ENCODE peak calls at places on chromosomes 3 and 15, in nine cellular contexts. W is thoracic aorta; N is ovary; H is fibroblast of pulmonary artery; V is HFF-Myc; S is Peyer's patch; R is CD4-positive, alpha-beta T cell; Q is tibial artery; F is suprapubic skin. O is an unnamed sample.

GRCh38 chr15:86247249-86247955 is 167.7 kb downstream of the AGBL1 start:
- DNase-seq in W (no peak), N (no peak), H (no peak), V (no peak), S (no peak), R (no peak), Q (no peak), F (no peak), O (no peak)

GRCh38 chr15:63891763-63892123 is 58.0 kb upstream of the HERC1 start:
- DNase-seq in W (no peak), N (no peak), H (no peak), V (no peak), S (no peak), R (no peak), Q (peak; percentile 12), F (no peak), O (no peak)

GRCh38 chr3:156685198-156685597 is 10.8 kb downstream of the TIPARP start:
- DNase-seq in W (no peak), N (no peak), H (peak; percentile 49), V (no peak), S (no peak), R (no peak), Q (no peak), F (no peak), O (no peak)

GRCh38 chr3:38097446-38098375 is 39.2 kb downstream of the ACAA1 start:
- DNase-seq in W (no peak), N (no peak), H (no peak), V (no peak), S (peak; percentile 21), R (no peak), Q (no peak), F (no peak), O (no peak)

GRCh38 chr3:32048487-32049174 is 57.8 kb upstream of the GPD1L start:
- DNase-seq in W (no peak), N (no peak), H (no peak), V (no peak), S (no peak), R (no peak), Q (no peak), F (no peak), O (no peak)

GRCh38 chr3:53579636-53580035 is 85.2 kb downstream of the CACNA1D start:
- DNase-seq in W (no peak), N (no peak), H (no peak), V (no peak), S (no peak), R (no peak), Q (no peak), F (no peak), O (no peak)

GRCh38 chr3:12014613-12015012 is 10.4 kb downstream of the SYN2 start:
- DNase-seq in W (no peak), N (no peak), H (no peak), V (no peak), S (no peak), R (no peak), Q (no peak), F (no peak), O (no peak)

GRCh38 chr3:87276484-87276883 is at the start of gene POU1F1:
- DNase-seq in W (no peak), N (no peak), H (no peak), V (no peak), S (no peak), R (no peak), Q (no peak), F (no peak), O (no peak)

GRCh38 chr3:54087581-54088410 is 34.6 kb upstream of the CACNA2D3 start:
- DNase-seq in W (no peak), N (no peak), H (peak; percentile 29), V (no peak), S (no peak), R (no peak), Q (no peak), F (no peak), O (no peak)

GRCh38 chr3:69084326-69084667 is 440 bp upstream of the ARL6IP5 start:
- DNase-seq in W (no peak), N (no peak), H (peak; percentile 81), V (no peak), S (no peak), R (no peak), Q (no peak), F (no peak), O (no peak)

GRCh38 chr3:96960661-96961330 is 146.4 kb downstream of the EPHA6 start:
- DNase-seq in W (no peak), N (no peak), H (no peak), V (no peak), S (no peak), R (no peak), Q (no peak), F (no peak), O (no peak)

GRCh38 chr15:90042766-90043525 is 41.8 kb downstream of the ZNF710 start:
- DNase-seq in W (no peak), N (peak; percentile 14), H (no peak), V (no peak), S (peak; percentile 42), R (no peak), Q (no peak), F (peak; percentile 62), O (no peak)

GRCh38 chr15:100721758-100722550 is 119.6 kb downstream of the ASB7 start:
- DNase-seq in W (peak; percentile 52), N (peak; percentile 49), H (peak; percentile 100), V (peak; percentile 92), S (no peak), R (no peak), Q (peak; percentile 84), F (peak; percentile 89), O (peak; percentile 58)

GRCh38 chr3:46905191-46905560 is 27.7 kb downstream of the PTH1R start:
- DNase-seq in W (no peak), N (peak; percentile 18), H (no peak), V (no peak), S (peak; percentile 27), R (no peak), Q (peak; percentile 62), F (peak; percentile 51), O (no peak)

GRCh38 chr3:23442598-23443383 is 239.7 kb downstream of the UBE2E2 start:
- DNase-seq in W (no peak), N (no peak), H (no peak), V (peak; percentile 53), S (no peak), R (no peak), Q (no peak), F (no peak), O (no peak)

GRCh38 chr3:134846943-134847342 is 51.9 kb downstream of the EPHB1 start:
- DNase-seq in W (no peak), N (no peak), H (peak; percentile 52), V (peak; percentile 36), S (no peak), R (no peak), Q (no peak), F (no peak), O (no peak)

GRCh38 chr3:135018171-135018923 is 223.3 kb downstream of the EPHB1 start:
- DNase-seq in W (no peak), N (no peak), H (no peak), V (no peak), S (no peak), R (no peak), Q (no peak), F (no peak), O (no peak)

GRCh38 chr15:38671675-38672141 is 107.1 kb upstream of the RASGRP1 start:
- DNase-seq in W (no peak), N (no peak), H (no peak), V (no peak), S (no peak), R (peak; percentile 23), Q (no peak), F (no peak), O (no peak)

GRCh38 chr3:50423543-50423942 is 64.2 kb upstream of the TMEM115 start:
- DNase-seq in W (no peak), N (no peak), H (no peak), V (no peak), S (no peak), R (no peak), Q (no peak), F (no peak), O (no peak)
- TF ChIP-seq CTCF in W (no peak), N (no peak), H (no peak), V (no peak), S (no peak), R (no peak), Q (no peak), F (no peak), O (no peak)

DNA sequence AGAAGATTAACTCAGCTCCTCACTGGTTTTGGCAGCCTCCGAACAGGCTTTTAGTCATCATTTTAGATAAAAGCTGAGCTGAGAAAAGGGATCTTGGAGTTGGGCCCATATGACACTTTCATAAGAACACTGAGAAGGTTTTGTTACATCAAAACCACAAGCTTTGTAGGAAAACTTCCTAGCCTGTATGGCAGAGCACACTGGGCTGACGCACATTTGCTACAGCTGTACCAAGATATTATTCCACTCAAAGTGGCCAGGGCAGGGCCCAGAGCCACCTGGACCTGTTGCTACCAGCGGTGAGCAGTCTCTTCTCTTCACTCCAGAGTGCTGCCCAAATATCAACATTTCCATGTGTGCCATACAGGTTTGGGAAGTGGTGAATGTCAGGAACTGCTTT is 160.5 kb upstream of the CCDC54 start:
- DNase-seq in W (no peak), N (no peak), H (peak; percentile 99), V (no peak), S (no peak), R (no peak), Q (no peak), F (no peak), O (no peak)
- TF ChIP-seq CTCF in W (no peak), N (no peak), H (no peak), V (no peak), S (no peak), R (no peak), Q (no peak), F (no peak), O (no peak)

DNA sequence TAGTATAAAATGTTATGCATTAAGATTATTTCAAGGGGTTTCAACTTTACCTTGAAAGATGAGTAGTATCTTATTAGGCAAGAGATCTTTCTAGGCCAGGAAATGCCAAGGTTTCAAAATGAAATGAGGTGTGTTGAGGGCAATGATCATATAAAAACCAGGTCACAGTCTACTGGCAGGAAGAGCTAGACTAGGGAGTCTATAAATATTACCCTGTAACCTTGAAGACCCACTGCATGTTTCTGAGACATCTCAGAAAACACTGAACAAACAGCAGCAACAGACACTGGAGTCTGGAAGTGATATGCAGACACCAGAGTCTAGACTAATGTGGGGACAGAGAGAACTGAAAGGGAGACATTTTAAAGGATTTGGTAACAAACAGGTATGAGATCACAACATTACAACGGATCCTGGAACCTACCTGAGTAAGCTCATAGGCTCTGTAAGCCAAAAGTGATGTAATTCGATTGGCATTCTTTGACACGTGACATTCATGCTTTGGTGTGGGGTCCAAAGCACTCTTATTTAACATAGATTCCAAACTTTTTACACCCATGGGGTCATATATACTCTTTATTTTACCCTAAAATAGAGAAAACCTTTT is 15.0 kb downstream of the TASOR start:
- DNase-seq in W (no peak), N (no peak), H (no peak), V (no peak), S (no peak), R (no peak), Q (no peak), F (no peak), O (no peak)
- TF ChIP-seq CTCF in W (no peak), N (no peak), H (no peak), V (no peak), S (no peak), R (no peak), Q (no peak), F (no peak), O (no peak)

DNA sequence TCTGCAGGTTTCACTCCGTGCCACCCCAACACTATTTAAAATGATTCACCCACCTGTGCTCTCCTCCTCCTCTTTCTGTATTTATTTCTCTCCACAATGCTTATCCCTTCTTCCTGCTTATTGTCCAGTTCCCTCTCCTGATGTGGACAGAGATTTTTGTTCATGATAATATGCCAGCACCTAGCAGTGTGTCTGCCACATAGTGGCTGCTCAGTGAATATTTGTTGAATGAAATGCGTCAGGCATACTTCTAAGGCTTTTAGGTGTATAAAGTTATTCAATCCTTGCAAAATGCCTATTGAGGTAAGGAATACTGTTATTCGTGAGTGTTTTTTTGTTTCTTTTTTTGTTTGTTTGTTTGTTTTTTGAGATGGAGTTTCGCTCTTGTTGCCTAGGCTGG is 67.5 kb upstream of the MME start:
- DNase-seq in W (no peak), N (no peak), H (no peak), V (no peak), S (no peak), R (no peak), Q (no peak), F (no peak), O (no peak)
- TF ChIP-seq CTCF in W (no peak), N (no peak), H (no peak), V (no peak), S (no peak), R (no peak), Q (no peak), F (no peak), O (no peak)